ENCODE peak calls at places on chromosome 1, in six cellular contexts. One of them, this sample, is unnamed.

GRCh38 chr1:10694633-10695627 is 101.5 kb downstream of the CASZ1 start:
- DNase-seq in colonic mucosa: peak; percentile 87
- DNase-seq in lower lobe of right lung: peak; percentile 95
- DNase-seq in hepatocyte: peak; percentile 92
- DNase-seq in A549: peak; percentile 88
- DNase-seq in body of pancreas: peak; percentile 93
- DNase-seq in this sample: peak; percentile 94

GRCh38 chr1:211738709-211739301 is 63.4 kb upstream of the NEK2 start:
- DNase-seq in colonic mucosa: no peak
- DNase-seq in lower lobe of right lung: no peak
- DNase-seq in hepatocyte: no peak
- DNase-seq in A549: no peak
- DNase-seq in body of pancreas: no peak
- DNase-seq in this sample: no peak

GRCh38 chr1:44146536-44147361 is 5.3 kb upstream of the KLF18 start:
- DNase-seq in colonic mucosa: no peak
- DNase-seq in lower lobe of right lung: no peak
- DNase-seq in hepatocyte: no peak
- DNase-seq in A549: no peak
- DNase-seq in body of pancreas: no peak
- DNase-seq in this sample: no peak

GRCh38 chr1:220680085-220680687 is 10.0 kb upstream of the C1orf115 start:
- DNase-seq in colonic mucosa: no peak
- DNase-seq in lower lobe of right lung: no peak
- DNase-seq in hepatocyte: peak; percentile 61
- DNase-seq in A549: peak; percentile 62
- DNase-seq in body of pancreas: peak; percentile 41
- DNase-seq in this sample: no peak

GRCh38 chr1:203607169-203607873 is 19.3 kb upstream of the ATP2B4 start:
- DNase-seq in colonic mucosa: no peak
- DNase-seq in lower lobe of right lung: no peak
- DNase-seq in hepatocyte: peak; percentile 55
- DNase-seq in A549: no peak
- DNase-seq in body of pancreas: peak; percentile 43
- DNase-seq in this sample: no peak

GRCh38 chr1:22754106-22754768 is 43.6 kb downstream of the EPHB2 start:
- DNase-seq in colonic mucosa: no peak
- DNase-seq in lower lobe of right lung: no peak
- DNase-seq in hepatocyte: no peak
- DNase-seq in A549: no peak
- DNase-seq in body of pancreas: no peak
- DNase-seq in this sample: no peak

GRCh38 chr1:225482489-225482950 is 54.7 kb upstream of the LBR start:
- DNase-seq in colonic mucosa: no peak
- DNase-seq in lower lobe of right lung: no peak
- DNase-seq in hepatocyte: no peak
- DNase-seq in A549: no peak
- DNase-seq in body of pancreas: no peak
- DNase-seq in this sample: no peak

GRCh38 chr1:56098956-56099355 is 480.4 kb downstream of the PLPP3 start:
- DNase-seq in colonic mucosa: no peak
- DNase-seq in lower lobe of right lung: no peak
- DNase-seq in hepatocyte: no peak
- DNase-seq in A549: no peak
- DNase-seq in body of pancreas: no peak
- DNase-seq in this sample: no peak

GRCh38 chr1:99707535-99708142 is 58.8 kb downstream of the FRRS1 start:
- DNase-seq in colonic mucosa: peak; percentile 74
- DNase-seq in lower lobe of right lung: peak; percentile 59
- DNase-seq in hepatocyte: peak; percentile 75
- DNase-seq in A549: peak; percentile 21
- DNase-seq in body of pancreas: peak; percentile 77
- DNase-seq in this sample: no peak

GRCh38 chr1:54117815-54118563 is 34.8 kb downstream of the CDCP2 start:
- DNase-seq in colonic mucosa: no peak
- DNase-seq in lower lobe of right lung: no peak
- DNase-seq in hepatocyte: no peak
- DNase-seq in A549: peak; percentile 43
- DNase-seq in body of pancreas: no peak
- DNase-seq in this sample: no peak

GRCh38 chr1:160681891-160682140 is 29.8 kb downstream of the CD48 start:
- DNase-seq in colonic mucosa: no peak
- DNase-seq in lower lobe of right lung: no peak
- DNase-seq in hepatocyte: no peak
- DNase-seq in A549: no peak
- DNase-seq in body of pancreas: no peak
- DNase-seq in this sample: no peak

GRCh38 chr1:160676869-160677597 is 30.2 kb upstream of the SLAMF1 start:
- DNase-seq in colonic mucosa: no peak
- DNase-seq in lower lobe of right lung: no peak
- DNase-seq in hepatocyte: no peak
- DNase-seq in A549: no peak
- DNase-seq in body of pancreas: no peak
- DNase-seq in this sample: no peak

GRCh38 chr1:160680399-160680798 is 31.2 kb downstream of the CD48 start:
- DNase-seq in colonic mucosa: no peak
- DNase-seq in lower lobe of right lung: no peak
- DNase-seq in hepatocyte: no peak
- DNase-seq in A549: no peak
- DNase-seq in body of pancreas: no peak
- DNase-seq in this sample: no peak

GRCh38 chr1:160681067-160681890 is 30.3 kb downstream of the CD48 start:
- DNase-seq in colonic mucosa: peak; percentile 72
- DNase-seq in lower lobe of right lung: peak; percentile 85
- DNase-seq in hepatocyte: peak; percentile 77
- DNase-seq in A549: peak; percentile 43
- DNase-seq in body of pancreas: peak; percentile 41
- DNase-seq in this sample: peak; percentile 54

DNA sequence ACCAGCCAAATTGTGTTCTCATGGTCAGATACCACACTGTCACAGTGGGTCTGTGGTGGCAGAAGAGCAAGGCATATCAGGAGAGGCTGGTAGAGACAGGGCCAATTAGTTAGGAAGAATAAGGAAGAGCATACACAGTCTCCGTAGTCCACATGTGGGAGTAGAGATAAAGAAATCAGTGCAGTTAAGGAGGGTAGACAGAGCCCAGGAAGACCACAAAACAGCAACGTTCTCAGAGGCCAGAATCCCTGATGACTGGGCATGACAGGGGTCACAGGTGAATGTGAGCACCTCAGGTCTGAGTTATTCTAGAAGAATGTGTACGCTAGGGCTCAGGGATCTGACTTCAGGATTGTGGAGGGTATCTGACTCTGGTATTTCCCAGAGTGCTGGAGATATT is 31.7 kb downstream of the CD48 start:
- DNase-seq in colonic mucosa: no peak
- DNase-seq in lower lobe of right lung: no peak
- DNase-seq in hepatocyte: no peak
- DNase-seq in A549: no peak
- DNase-seq in body of pancreas: no peak
- DNase-seq in this sample: no peak
- H3K27ac ChIP-seq in colonic mucosa: no peak overlapping the region
- H3K27ac ChIP-seq in lower lobe of right lung: no peak overlapping the region
- H3K27ac ChIP-seq in hepatocyte: no peak overlapping the region
- H3K27ac ChIP-seq in A549: no peak overlapping the region
- H3K27ac ChIP-seq in body of pancreas: no peak overlapping the region
- H3K27ac ChIP-seq in this sample: no peak overlapping the region

DNA sequence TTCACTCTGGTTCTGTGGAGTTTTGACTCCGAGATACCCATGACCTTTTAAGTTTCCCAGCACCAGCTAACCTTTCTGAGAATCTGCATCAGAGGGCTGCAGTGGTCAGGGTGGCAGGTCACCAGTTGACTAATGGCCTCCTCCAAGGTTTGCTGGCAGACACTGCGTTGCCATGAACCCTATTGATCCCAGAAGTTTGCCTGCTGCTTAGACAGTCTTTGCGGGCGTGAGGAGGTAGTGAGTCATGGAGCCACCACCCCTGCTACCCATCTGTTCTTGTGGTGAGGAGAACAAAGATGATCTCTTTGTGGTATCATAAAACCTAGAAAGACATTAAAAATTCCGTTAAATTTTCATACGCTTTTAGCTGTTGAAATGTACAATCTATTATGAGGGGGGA is 180.4 kb downstream of the FGGY start:
- DNase-seq in colonic mucosa: no peak
- DNase-seq in lower lobe of right lung: no peak
- DNase-seq in hepatocyte: no peak
- DNase-seq in A549: no peak
- DNase-seq in body of pancreas: no peak
- DNase-seq in this sample: no peak
- H3K27ac ChIP-seq in colonic mucosa: no peak overlapping the region
- H3K27ac ChIP-seq in lower lobe of right lung: no peak overlapping the region
- H3K27ac ChIP-seq in hepatocyte: no peak overlapping the region
- H3K27ac ChIP-seq in A549: no peak overlapping the region
- H3K27ac ChIP-seq in body of pancreas: no peak overlapping the region
- H3K27ac ChIP-seq in this sample: peak overlapping the region; percentile 91

GRCh38 chr1:19453843-19454242 is 31.5 kb downstream of the CAPZB start:
- DNase-seq in colonic mucosa: no peak
- DNase-seq in lower lobe of right lung: no peak
- DNase-seq in hepatocyte: no peak
- DNase-seq in A549: no peak
- DNase-seq in body of pancreas: no peak
- DNase-seq in this sample: no peak
- H3K27ac ChIP-seq in colonic mucosa: peak overlapping the region; percentile 39
- H3K27ac ChIP-seq in lower lobe of right lung: peak overlapping the region; percentile 56
- H3K27ac ChIP-seq in hepatocyte: peak overlapping the region; percentile 7
- H3K27ac ChIP-seq in A549: no peak overlapping the region
- H3K27ac ChIP-seq in body of pancreas: peak overlapping the region; percentile 61
- H3K27ac ChIP-seq in this sample: no peak overlapping the region

DNA sequence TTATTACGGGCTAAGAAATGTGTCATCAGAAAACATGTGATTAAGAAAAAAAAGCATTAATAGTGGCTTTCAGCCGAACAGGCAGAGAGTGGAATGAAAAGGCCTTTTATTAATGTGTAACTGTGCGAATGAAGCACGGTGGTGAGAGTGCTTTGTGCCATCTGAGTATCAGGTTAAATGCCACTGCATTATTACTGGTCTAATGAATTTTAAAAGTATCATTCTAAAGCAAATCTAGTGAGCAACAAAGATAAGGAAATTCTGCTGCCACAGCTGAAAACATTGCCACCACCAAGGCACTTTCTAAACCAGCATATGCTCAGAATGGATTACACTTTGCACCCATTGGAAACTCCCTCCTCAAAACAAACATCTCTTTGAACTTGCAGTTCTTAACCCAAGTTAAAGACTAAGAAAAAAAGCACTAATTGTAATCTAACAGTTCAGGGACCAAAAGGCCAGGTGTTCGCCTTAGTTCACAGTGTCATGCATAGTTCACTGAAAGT is 30.1 kb upstream of the SSX2IP start:
- DNase-seq in colonic mucosa: no peak
- DNase-seq in lower lobe of right lung: no peak
- DNase-seq in hepatocyte: peak; percentile 46
- DNase-seq in A549: no peak
- DNase-seq in body of pancreas: peak; percentile 17
- DNase-seq in this sample: peak; percentile 60
- H3K27ac ChIP-seq in colonic mucosa: peak overlapping the region; percentile 17
- H3K27ac ChIP-seq in lower lobe of right lung: no peak overlapping the region
- H3K27ac ChIP-seq in hepatocyte: peak overlapping the region; percentile 86
- H3K27ac ChIP-seq in A549: no peak overlapping the region
- H3K27ac ChIP-seq in body of pancreas: peak overlapping the region; percentile 74
- H3K27ac ChIP-seq in this sample: peak overlapping the region; percentile 66

DNA sequence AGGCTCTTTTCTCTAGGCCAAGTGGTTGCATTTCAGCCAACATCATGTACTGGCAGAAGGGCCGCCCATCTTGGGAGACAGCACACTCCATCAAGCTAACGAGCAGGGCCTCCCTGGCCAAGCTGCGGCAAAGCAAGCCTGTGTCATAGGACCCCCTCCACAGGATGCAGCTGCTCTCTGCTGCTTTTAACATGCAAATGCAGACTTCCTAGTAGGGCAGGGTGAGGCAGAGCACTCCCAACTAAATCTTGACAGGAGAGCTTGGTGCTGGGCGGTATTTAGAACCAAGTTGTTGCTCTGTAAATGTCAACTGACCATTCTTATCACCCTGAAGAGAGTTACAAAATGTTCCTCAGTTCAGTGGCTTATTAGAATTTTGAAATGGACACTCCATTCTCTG is 22.5 kb upstream of the PEX19 start:
- DNase-seq in colonic mucosa: no peak
- DNase-seq in lower lobe of right lung: no peak
- DNase-seq in hepatocyte: no peak
- DNase-seq in A549: no peak
- DNase-seq in body of pancreas: no peak
- DNase-seq in this sample: no peak
- H3K27ac ChIP-seq in colonic mucosa: no peak overlapping the region
- H3K27ac ChIP-seq in lower lobe of right lung: no peak overlapping the region
- H3K27ac ChIP-seq in hepatocyte: no peak overlapping the region
- H3K27ac ChIP-seq in A549: no peak overlapping the region
- H3K27ac ChIP-seq in body of pancreas: no peak overlapping the region
- H3K27ac ChIP-seq in this sample: no peak overlapping the region

This sample was measured in right lobe of liver.